ENCODE peak calls at places on chromosomes 5 and 9, in eight cellular contexts. One of them, this sample, is unnamed.

GRCh38 chr5:61732796-61733195 is 400.7 kb downstream of the ZSWIM6 start:
- DNase-seq in spleen: no peak
- DNase-seq in EH: no peak
- DNase-seq in thoracic aorta: no peak
- DNase-seq in activated CD4-positive, alpha-beta T cell treated with anti-CD3 and anti-CD28 coated beads, Interleukin-2, amount 50 U/mL, for 1 hour: no peak
- DNase-seq in AG09319: no peak
- DNase-seq in MV-4-11: no peak
- DNase-seq in H9: no peak
- DNase-seq in this sample: no peak

GRCh38 chr9:80507611-80508010 is 935.8 kb downstream of the TLE4 start:
- DNase-seq in spleen: no peak
- DNase-seq in EH: no peak
- DNase-seq in thoracic aorta: no peak
- DNase-seq in activated CD4-positive, alpha-beta T cell treated with anti-CD3 and anti-CD28 coated beads, Interleukin-2, amount 50 U/mL, for 1 hour: no peak
- DNase-seq in AG09319: no peak
- DNase-seq in MV-4-11: no peak
- DNase-seq in H9: no peak
- DNase-seq in this sample: no peak

GRCh38 chr5:143395638-143396352 is 7.7 kb downstream of the NR3C1 start:
- DNase-seq in spleen: no peak
- DNase-seq in EH: no peak
- DNase-seq in thoracic aorta: no peak
- DNase-seq in activated CD4-positive, alpha-beta T cell treated with anti-CD3 and anti-CD28 coated beads, Interleukin-2, amount 50 U/mL, for 1 hour: no peak
- DNase-seq in AG09319: no peak
- DNase-seq in MV-4-11: no peak
- DNase-seq in H9: no peak
- DNase-seq in this sample: no peak

GRCh38 chr5:32520995-32521394 is 64.4 kb upstream of the SUB1 start:
- DNase-seq in spleen: no peak
- DNase-seq in EH: no peak
- DNase-seq in thoracic aorta: no peak
- DNase-seq in activated CD4-positive, alpha-beta T cell treated with anti-CD3 and anti-CD28 coated beads, Interleukin-2, amount 50 U/mL, for 1 hour: no peak
- DNase-seq in AG09319: no peak
- DNase-seq in MV-4-11: no peak
- DNase-seq in H9: no peak
- DNase-seq in this sample: no peak

GRCh38 chr5:139468421-139468931 is 2.3 kb upstream of the SMIM33 start:
- DNase-seq in spleen: no peak
- DNase-seq in EH: peak; percentile 47
- DNase-seq in thoracic aorta: no peak
- DNase-seq in activated CD4-positive, alpha-beta T cell treated with anti-CD3 and anti-CD28 coated beads, Interleukin-2, amount 50 U/mL, for 1 hour: no peak
- DNase-seq in AG09319: no peak
- DNase-seq in MV-4-11: peak; percentile 82
- DNase-seq in H9: peak; percentile 65
- DNase-seq in this sample: no peak

GRCh38 chr5:61052870-61053269 is 107.9 kb downstream of the NDUFAF2 start:
- DNase-seq in spleen: no peak
- DNase-seq in EH: peak; percentile 96
- DNase-seq in thoracic aorta: no peak
- DNase-seq in activated CD4-positive, alpha-beta T cell treated with anti-CD3 and anti-CD28 coated beads, Interleukin-2, amount 50 U/mL, for 1 hour: no peak
- DNase-seq in AG09319: peak; percentile 14
- DNase-seq in MV-4-11: no peak
- DNase-seq in H9: no peak
- DNase-seq in this sample: no peak

GRCh38 chr9:129322641-129323375 is 144.7 kb upstream of the IER5L start:
- DNase-seq in spleen: peak; percentile 32
- DNase-seq in EH: no peak
- DNase-seq in thoracic aorta: no peak
- DNase-seq in activated CD4-positive, alpha-beta T cell treated with anti-CD3 and anti-CD28 coated beads, Interleukin-2, amount 50 U/mL, for 1 hour: no peak
- DNase-seq in AG09319: no peak
- DNase-seq in MV-4-11: no peak
- DNase-seq in H9: peak; percentile 21
- DNase-seq in this sample: no peak

GRCh38 chr5:179439181-179439990 is 94.1 kb upstream of the ADAMTS2 start:
- DNase-seq in spleen: no peak
- DNase-seq in EH: no peak
- DNase-seq in thoracic aorta: no peak
- DNase-seq in activated CD4-positive, alpha-beta T cell treated with anti-CD3 and anti-CD28 coated beads, Interleukin-2, amount 50 U/mL, for 1 hour: no peak
- DNase-seq in AG09319: no peak
- DNase-seq in MV-4-11: no peak
- DNase-seq in H9: no peak
- DNase-seq in this sample: no peak

GRCh38 chr5:168328804-168329203 is 37.4 kb downstream of the WWC1 start:
- DNase-seq in spleen: peak; percentile 41
- DNase-seq in EH: no peak
- DNase-seq in thoracic aorta: no peak
- DNase-seq in activated CD4-positive, alpha-beta T cell treated with anti-CD3 and anti-CD28 coated beads, Interleukin-2, amount 50 U/mL, for 1 hour: no peak
- DNase-seq in AG09319: no peak
- DNase-seq in MV-4-11: peak; percentile 86
- DNase-seq in H9: peak; percentile 84
- DNase-seq in this sample: no peak

GRCh38 chr9:22105005-22105722 is 96.1 kb upstream of the CDKN2B start:
- DNase-seq in spleen: no peak
- DNase-seq in EH: no peak
- DNase-seq in thoracic aorta: no peak
- DNase-seq in activated CD4-positive, alpha-beta T cell treated with anti-CD3 and anti-CD28 coated beads, Interleukin-2, amount 50 U/mL, for 1 hour: no peak
- DNase-seq in AG09319: no peak
- DNase-seq in MV-4-11: no peak
- DNase-seq in H9: no peak
- DNase-seq in this sample: no peak

GRCh38 chr9:112120046-112120373 is 55.1 kb downstream of the SUSD1 start:
- DNase-seq in spleen: no peak
- DNase-seq in EH: no peak
- DNase-seq in thoracic aorta: no peak
- DNase-seq in activated CD4-positive, alpha-beta T cell treated with anti-CD3 and anti-CD28 coated beads, Interleukin-2, amount 50 U/mL, for 1 hour: no peak
- DNase-seq in AG09319: no peak
- DNase-seq in MV-4-11: no peak
- DNase-seq in H9: no peak
- DNase-seq in this sample: no peak

GRCh38 chr5:139137703-139138102 is 60.5 kb downstream of the SIL1 start:
- DNase-seq in spleen: no peak
- DNase-seq in EH: peak; percentile 31
- DNase-seq in thoracic aorta: no peak
- DNase-seq in activated CD4-positive, alpha-beta T cell treated with anti-CD3 and anti-CD28 coated beads, Interleukin-2, amount 50 U/mL, for 1 hour: no peak
- DNase-seq in AG09319: no peak
- DNase-seq in MV-4-11: no peak
- DNase-seq in H9: no peak
- DNase-seq in this sample: no peak

This sample was measured in GOT3.